ENCODE peak calls at places on chromosomes 7 and 10, in eight cellular contexts. V, X, S, U, J, K, A and B are unnamed samples.

GRCh38 chr7:142796001-142796500 is 25.3 kb downstream of the PRSS2 start:
- DNase-seq in V (no peak), X (no peak), S (no peak), U (no peak), J (no peak), K (no peak), A (peak; percentile 10), B (no peak)

GRCh38 chr7:34564091-34564490 is 93.9 kb upstream of the NPSR1 start:
- DNase-seq in V (no peak), X (no peak), S (no peak), U (no peak), J (no peak), K (no peak), A (no peak), B (no peak)

GRCh38 chr7:92758796-92759431 is 77.5 kb downstream of the CDK6 start:
- DNase-seq in V (no peak), X (no peak), S (no peak), U (no peak), J (no peak), K (no peak), A (no peak), B (no peak)

GRCh38 chr7:23710000-23710399 is at the start of gene STK31:
- DNase-seq in V (no peak), X (no peak), S (no peak), U (no peak), J (no peak), K (no peak), A (no peak), B (no peak)

GRCh38 chr10:124717911-124718734 is 26.1 kb downstream of the FAM53B start:
- DNase-seq in V (no peak), X (no peak), S (peak; percentile 23), U (peak; percentile 81), J (no peak), K (no peak), A (no peak), B (no peak)

GRCh38 chr7:132655071-132655761 is 78.9 kb upstream of the PLXNA4 start:
- DNase-seq in V (no peak), X (peak; percentile 12), S (no peak), U (no peak), J (peak; percentile 46), K (no peak), A (peak; percentile 60), B (no peak)

GRCh38 chr10:14876764-14877163 is 1.9 kb upstream of the SUV39H2 start:
- DNase-seq in V (no peak), X (no peak), S (no peak), U (no peak), J (no peak), K (no peak), A (no peak), B (no peak)

GRCh38 chr10:47415520-47416304 is 31.6 kb upstream of the ZNF488 start:
- DNase-seq in V (no peak), X (no peak), S (no peak), U (no peak), J (no peak), K (no peak), A (no peak), B (no peak)

GRCh38 chr7:29063231-29063630 is 83.1 kb downstream of the CPVL start:
- DNase-seq in V (no peak), X (no peak), S (no peak), U (no peak), J (peak; percentile 55), K (no peak), A (no peak), B (no peak)

GRCh38 chr7:45690762-45691150 is 116.6 kb downstream of the ADCY1 start:
- DNase-seq in V (no peak), X (no peak), S (no peak), U (no peak), J (no peak), K (no peak), A (no peak), B (no peak)

GRCh38 chr10:7818295-7819125 is at the start of gene TAF3:
- DNase-seq in V (no peak), X (peak; percentile 97), S (peak; percentile 93), U (peak; percentile 77), J (peak; percentile 79), K (peak; percentile 83), A (peak; percentile 95), B (peak; percentile 31)

GRCh38 chr10:17616403-17617030 is 657 bp downstream of the HACD1 start:
- DNase-seq in V (no peak), X (peak; percentile 97), S (peak; percentile 71), U (peak; percentile 41), J (peak; percentile 43), K (peak; percentile 57), A (peak; percentile 68), B (no peak)

GRCh38 chr10:103832806-103833205 is 22.6 kb downstream of the SH3PXD2A start:
- DNase-seq in V (no peak), X (no peak), S (no peak), U (no peak), J (no peak), K (no peak), A (no peak), B (no peak)

GRCh38 chr7:148814938-148815559 is 69.0 kb downstream of the EZH2 start:
- DNase-seq in V (no peak), X (no peak), S (no peak), U (no peak), J (no peak), K (no peak), A (no peak), B (no peak)

GRCh38 chr7:100572949-100573675 is 588 bp downstream of the SAP25 start:
- DNase-seq in V (no peak), X (no peak), S (no peak), U (no peak), J (no peak), K (no peak), A (no peak), B (no peak)

GRCh38 chr7:100575206-100575631 is 1.5 kb upstream of the SAP25 start:
- DNase-seq in V (no peak), X (no peak), S (no peak), U (no peak), J (no peak), K (no peak), A (peak; percentile 96), B (no peak)

GRCh38 chr7:100572281-100572948 is 1.3 kb downstream of the SAP25 start:
- DNase-seq in V (no peak), X (no peak), S (no peak), U (no peak), J (no peak), K (no peak), A (no peak), B (no peak)

GRCh38 chr7:100574362-100575205 is 884 bp upstream of the SAP25 start:
- DNase-seq in V (no peak), X (no peak), S (no peak), U (no peak), J (no peak), K (no peak), A (peak; percentile 58), B (no peak)

GRCh38 chr7:100573691-100574361 is at the start of gene SAP25:
- DNase-seq in V (no peak), X (no peak), S (no peak), U (no peak), J (no peak), K (no peak), A (no peak), B (no peak)
- TF ChIP-seq CTCF in V (peak; percentile 15), X (peak; percentile 8), S (no peak), U (no peak), J (no peak), K (no peak), A (peak; percentile 11), B (no peak)

GRCh38 chr7:74542558-74543117 is 88.9 kb downstream of the GTF2IRD1 start:
- DNase-seq in V (no peak), X (no peak), S (peak; percentile 17), U (no peak), J (no peak), K (no peak), A (no peak), B (no peak)

GRCh38 chr7:74544706-74545469 is 91.2 kb downstream of the GTF2IRD1 start:
- DNase-seq in V (no peak), X (peak; percentile 46), S (no peak), U (peak; percentile 50), J (peak; percentile 33), K (peak; percentile 26), A (no peak), B (no peak)
- TF ChIP-seq CTCF in V (peak; percentile 62), X (peak; percentile 62), S (peak; percentile 66), U (peak; percentile 76), J (peak; percentile 49), K (peak; percentile 85), A (peak; percentile 46), B (peak; percentile 56)

GRCh38 chr10:46022978-46023702 is 7.3 kb downstream of the NCOA4 start:
- DNase-seq in V (peak; percentile 74), X (peak; percentile 96), S (peak; percentile 97), U (peak; percentile 97), J (peak; percentile 91), K (peak; percentile 90), A (peak; percentile 99), B (peak; percentile 82)
- TF ChIP-seq CTCF in V (peak; percentile 53), X (peak; percentile 32), S (peak; percentile 43), U (peak; percentile 34), J (peak; percentile 43), K (peak; percentile 54), A (peak; percentile 44), B (peak; percentile 15)

GRCh38 chr7:3434611-3435010 is 133.6 kb downstream of the SDK1 start:
- DNase-seq in V (no peak), X (no peak), S (no peak), U (no peak), J (no peak), K (no peak), A (no peak), B (no peak)
- TF ChIP-seq CTCF in V (no peak), X (no peak), S (no peak), U (peak; percentile 24), J (no peak), K (no peak), A (no peak), B (no peak)

GRCh38 chr10:34018129-34018528 is 683.7 kb upstream of the NRP1 start:
- DNase-seq in V (no peak), X (no peak), S (peak; percentile 2), U (no peak), J (no peak), K (no peak), A (no peak), B (no peak)

GRCh38 chr10:34015700-34016099 is 681.2 kb upstream of the NRP1 start:
- DNase-seq in V (no peak), X (no peak), S (no peak), U (no peak), J (no peak), K (no peak), A (no peak), B (no peak)

GRCh38 chr10:34016541-34016940 is 682.1 kb upstream of the NRP1 start:
- DNase-seq in V (no peak), X (no peak), S (no peak), U (no peak), J (no peak), K (no peak), A (no peak), B (no peak)

GRCh38 chr10:34018811-34019210 is 684.3 kb upstream of the NRP1 start:
- DNase-seq in V (no peak), X (no peak), S (no peak), U (no peak), J (no peak), K (no peak), A (no peak), B (no peak)

GRCh38 chr10:34017281-34017680 is 682.8 kb upstream of the NRP1 start:
- DNase-seq in V (no peak), X (no peak), S (no peak), U (peak; percentile 7), J (no peak), K (no peak), A (no peak), B (no peak)
- TF ChIP-seq CTCF in V (no peak), X (no peak), S (no peak), U (peak; percentile 23), J (no peak), K (peak; percentile 41), A (no peak), B (no peak)

GRCh38 chr7:12685550-12685949 is 1.9 kb upstream of the ARL4A start:
- DNase-seq in V (no peak), X (peak; percentile 29), S (peak; percentile 56), U (peak; percentile 66), J (peak; percentile 52), K (no peak), A (peak; percentile 47), B (no peak)
- TF ChIP-seq CTCF in V (peak; percentile 55), X (peak; percentile 59), S (peak; percentile 42), U (peak; percentile 71), J (peak; percentile 66), K (no peak), A (peak; percentile 10), B (peak; percentile 80)